ENCODE peak calls at places on chromosomes 11 and 22, in five cellular contexts. X, W, Z, I and T are unnamed samples.

GRCh38 chr11:235180-235997 is 753 bp downstream of the SIRT3 start:
- DNase-seq in X (no peak), W (no peak), Z (no peak), I (no peak), T (no peak)

GRCh38 chr22:42912049-42912448 is 55.0 kb upstream of the ARFGAP3 start:
- DNase-seq in X (peak; percentile 43), W (no peak), Z (no peak), I (no peak), T (no peak)

GRCh38 chr11:133842053-133842452 is 3.3 kb downstream of the SPATA19 start:
- DNase-seq in X (no peak), W (no peak), Z (no peak), I (peak; percentile 22), T (no peak)

GRCh38 chr11:67409261-67409666 is 5.4 kb downstream of the TBC1D10C start:
- DNase-seq in X (no peak), W (no peak), Z (no peak), I (no peak), T (no peak)

GRCh38 chr11:1834132-1834610 is 619 bp upstream of the SYT8 start:
- DNase-seq in X (peak; percentile 55), W (no peak), Z (no peak), I (peak; percentile 80), T (no peak)

GRCh38 chr22:20237480-20238440 is 30.4 kb downstream of the RTN4R start:
- DNase-seq in X (no peak), W (no peak), Z (no peak), I (no peak), T (no peak)

GRCh38 chr11:134915212-134915611 is 503.2 kb upstream of the B3GAT1 start:
- DNase-seq in X (no peak), W (no peak), Z (no peak), I (no peak), T (no peak)

GRCh38 chr22:30038219-30038618 is 42.0 kb upstream of the HORMAD2 start:
- DNase-seq in X (no peak), W (no peak), Z (peak; percentile 38), I (no peak), T (no peak)

GRCh38 chr11:125945797-125946520 is at the start of gene VSIG10L2:
- DNase-seq in X (no peak), W (no peak), Z (no peak), I (no peak), T (no peak)

GRCh38 chr11:2537896-2538855 is 93.4 kb downstream of the KCNQ1 start:
- DNase-seq in X (peak; percentile 28), W (no peak), Z (no peak), I (no peak), T (no peak)

GRCh38 chr22:39350803-39351688 is 1.3 kb downstream of the SYNGR1 start:
- DNase-seq in X (no peak), W (no peak), Z (no peak), I (no peak), T (no peak)

GRCh38 chr22:46057206-46057605 is 80.2 kb upstream of the WNT7B start:
- DNase-seq in X (no peak), W (no peak), Z (no peak), I (no peak), T (no peak)

GRCh38 chr22:21624120-21624879 is 5.5 kb downstream of the YDJC start:
- DNase-seq in X (no peak), W (no peak), Z (peak; percentile 31), I (no peak), T (no peak)

DNA sequence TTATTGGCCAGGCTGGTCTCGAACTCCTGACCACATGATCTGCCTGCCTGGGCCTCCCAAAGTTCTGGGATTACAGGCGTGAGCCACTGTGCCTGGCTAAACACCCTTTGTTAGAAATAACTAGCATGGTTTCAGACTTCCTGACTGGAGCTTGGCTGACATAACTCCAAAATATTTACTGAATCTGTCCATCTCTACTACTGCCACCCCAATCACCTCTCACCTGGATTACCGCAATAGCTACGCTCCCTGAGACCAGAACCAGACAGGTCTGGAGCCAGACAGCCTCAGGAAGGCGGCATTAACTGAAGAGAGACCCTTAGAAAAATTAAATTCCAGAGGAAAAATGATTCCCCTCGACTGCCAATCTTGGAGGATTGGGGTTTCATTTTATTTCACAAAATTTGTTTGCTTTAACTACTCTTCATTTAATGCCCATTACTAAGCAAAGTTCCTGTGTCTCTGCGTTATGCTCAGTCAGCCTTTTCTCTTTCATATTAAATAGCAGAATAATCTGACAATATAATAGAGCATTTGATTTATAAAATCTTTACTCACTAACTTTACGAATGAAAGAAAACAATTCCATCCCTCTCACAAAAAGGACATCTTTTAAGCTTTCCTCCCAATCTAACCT is 13.1 kb downstream of the TMEM25 start:
- DNase-seq in X (no peak), W (no peak), Z (no peak), I (no peak), T (no peak)
- TF ChIP-seq CTCF in X (no peak), W (no peak), Z (no peak), I (no peak), T (no peak)

DNA sequence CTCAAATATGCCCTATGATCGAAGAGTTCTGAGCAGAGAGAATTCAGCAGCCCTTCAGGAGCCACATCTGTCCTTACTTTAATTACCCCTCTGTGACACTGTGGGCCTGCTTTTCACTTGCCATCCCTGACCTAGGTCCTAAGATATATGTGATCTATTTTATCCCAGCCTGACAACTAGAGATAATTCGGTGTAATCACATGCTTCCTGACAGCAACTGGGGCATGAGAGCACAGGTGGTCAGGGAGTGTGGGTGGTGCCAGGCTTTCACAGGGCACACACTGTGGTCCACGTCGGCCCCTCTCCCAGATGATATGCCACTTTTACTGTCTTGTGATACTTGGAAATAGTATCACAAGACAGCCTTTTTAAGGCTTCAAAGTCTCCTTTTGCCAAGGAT is 3.9 kb downstream of the TUBA8 start:
- DNase-seq in X (no peak), W (no peak), Z (no peak), I (no peak), T (no peak)
- TF ChIP-seq CTCF in X (no peak), W (no peak), Z (no peak), I (no peak), T (no peak)

GRCh38 chr11:122976734-122977454 is 4.7 kb downstream of the BSX start:
- DNase-seq in X (no peak), W (no peak), Z (no peak), I (no peak), T (no peak)
- TF ChIP-seq CTCF in X (no peak), W (no peak), Z (no peak), I (no peak), T (no peak)

GRCh38 chr11:13251961-13252360 is 25.6 kb upstream of the BMAL1 start:
- DNase-seq in X (no peak), W (no peak), Z (no peak), I (no peak), T (no peak)

GRCh38 chr11:13247606-13248320 is 29.8 kb upstream of the BMAL1 start:
- DNase-seq in X (no peak), W (no peak), Z (no peak), I (no peak), T (no peak)

GRCh38 chr11:13249177-13249576 is 28.4 kb upstream of the BMAL1 start:
- DNase-seq in X (no peak), W (no peak), Z (no peak), I (no peak), T (no peak)

DNA sequence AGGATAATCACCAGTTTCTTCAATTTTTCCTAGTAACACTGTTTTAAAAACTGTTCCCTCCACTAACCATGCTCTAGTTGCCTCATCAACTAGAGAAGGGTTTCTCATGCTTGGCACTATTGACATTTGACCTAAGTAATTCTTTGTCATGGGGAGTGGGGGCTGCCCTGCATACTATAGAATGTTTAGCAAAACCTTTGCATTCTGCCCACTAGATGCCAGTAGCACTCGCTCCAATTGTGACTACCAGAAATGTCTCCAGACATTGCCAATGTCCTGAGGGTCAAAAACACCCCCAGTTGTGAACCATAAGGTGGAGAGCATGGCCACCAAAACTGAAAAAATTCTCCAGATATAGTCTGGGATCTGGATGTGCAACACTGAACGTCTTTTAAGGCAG is 27.6 kb upstream of the BMAL1 start:
- DNase-seq in X (no peak), W (no peak), Z (peak; percentile 27), I (no peak), T (no peak)
- TF ChIP-seq CTCF in X (no peak), W (no peak), Z (peak; percentile 52), I (no peak), T (peak; percentile 4)

GRCh38 chr11:108819957-108820356 is 155.1 kb downstream of the DDX10 start:
- DNase-seq in X (no peak), W (no peak), Z (no peak), I (no peak), T (no peak)

GRCh38 chr11:108824601-108825000 is 159.7 kb downstream of the DDX10 start:
- DNase-seq in X (no peak), W (no peak), Z (no peak), I (no peak), T (no peak)

GRCh38 chr11:108817971-108818370 is 153.1 kb downstream of the DDX10 start:
- DNase-seq in X (no peak), W (no peak), Z (no peak), I (no peak), T (no peak)

GRCh38 chr11:108813086-108813485 is 148.2 kb downstream of the DDX10 start:
- DNase-seq in X (no peak), W (no peak), Z (no peak), I (no peak), T (no peak)

DNA sequence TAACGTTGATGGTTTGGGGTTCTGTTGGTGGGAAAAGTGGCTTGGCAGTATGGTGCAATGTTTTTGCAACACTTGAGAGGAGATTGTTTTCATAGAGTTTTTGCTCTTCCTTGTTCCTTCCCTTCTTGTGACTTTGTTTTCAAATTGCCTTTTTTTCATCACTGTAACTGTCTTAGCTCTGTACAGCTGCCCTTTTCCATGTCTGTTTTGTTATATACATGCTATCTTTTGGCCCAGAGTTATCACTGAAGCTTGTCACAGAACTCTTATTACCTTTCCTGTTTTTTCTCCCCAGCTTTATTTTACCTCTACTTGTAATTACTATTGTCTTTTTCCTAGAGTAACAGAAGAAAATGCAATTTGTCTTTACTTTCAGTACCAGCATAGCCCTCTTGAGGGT is 154.1 kb downstream of the DDX10 start:
- DNase-seq in X (no peak), W (no peak), Z (no peak), I (no peak), T (no peak)
- TF ChIP-seq CTCF in X (no peak), W (no peak), Z (no peak), I (no peak), T (no peak)

DNA sequence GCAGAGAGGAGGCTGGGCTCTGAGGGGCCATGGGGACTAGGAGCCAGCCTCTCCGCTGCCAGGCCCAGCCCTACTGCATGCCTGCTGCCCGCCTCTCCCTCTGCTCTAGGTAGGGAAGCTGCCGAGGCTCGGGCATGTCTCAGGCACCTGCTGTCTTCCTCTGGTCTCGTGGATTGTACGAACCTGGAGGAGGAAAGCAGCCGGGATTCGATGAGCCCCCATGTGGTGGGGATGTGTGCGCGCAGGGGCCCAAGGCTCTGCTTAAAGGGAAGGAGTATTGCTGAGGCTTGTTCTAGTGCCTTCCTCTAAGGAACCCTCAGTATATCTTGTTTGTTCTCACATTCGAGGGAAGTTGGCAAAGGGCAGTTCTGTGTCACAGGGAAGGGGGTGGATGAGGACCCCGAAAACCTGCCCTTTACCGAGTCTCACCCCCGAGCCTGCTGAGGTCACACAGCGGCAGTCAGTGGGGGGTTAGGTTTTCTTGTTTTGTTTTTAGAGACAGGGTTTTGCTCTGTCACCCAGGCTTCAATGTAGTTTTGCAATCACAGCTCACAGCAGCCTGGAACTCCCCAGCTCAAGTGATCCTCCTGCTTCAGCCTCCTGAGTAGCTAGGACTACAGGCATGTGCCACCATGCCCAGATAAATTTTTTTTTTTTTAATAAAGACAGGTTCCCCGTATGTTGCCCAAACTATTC is 21.3 kb downstream of the DAGLA start:
- DNase-seq in X (no peak), W (no peak), Z (peak; percentile 66), I (no peak), T (no peak)
- TF ChIP-seq CTCF in X (no peak), W (peak; percentile 57), Z (peak; percentile 25), I (no peak), T (peak; percentile 44)

GRCh38 chr22:27859336-27859735 is 57.8 kb upstream of the MN1 start:
- DNase-seq in X (no peak), W (no peak), Z (no peak), I (no peak), T (no peak)
- TF ChIP-seq CTCF in X (no peak), W (no peak), Z (no peak), I (no peak), T (no peak)